ENCODE peak calls at places on chromosomes 7 and 10, in five cellular contexts. M is H9, C is nephron progenitor cell, E is epithelial cell of esophagus, A is neural progenitor cell. H is an unnamed sample.
A peak's percentile ranks its signal among the peaks of the same experiment; 100 is the strongest.

GRCh38 chr10:86592413-86592812 is 61.9 kb upstream of the OPN4 start:
- DNase-seq in M (peak; percentile 51), C (no peak), E (peak; percentile 62), A (peak; percentile 32), H (no peak)

GRCh38 chr10:92640110-92640509 is 47.2 kb downstream of the KIF11 start:
- DNase-seq in M (no peak), C (no peak), E (peak; percentile 31), A (no peak), H (no peak)

GRCh38 chr7:55365103-55365679 is at the start of gene LANCL2:
- DNase-seq in M (peak; percentile 63), C (peak; percentile 60), E (no peak), A (peak; percentile 85), H (no peak)

GRCh38 chr7:69893915-69894314 is 295.6 kb downstream of the AUTS2 start:
- DNase-seq in M (no peak), C (no peak), E (no peak), A (peak; percentile 41), H (no peak)

GRCh38 chr10:46525177-46525823 is 31.2 kb downstream of the GPRIN2 start:
- DNase-seq in M (no peak), C (peak; percentile 15), E (peak; percentile 72), A (no peak), H (no peak)

GRCh38 chr7:126026421-126027088 is 1096.9 kb upstream of the POT1 start:
- DNase-seq in M (no peak), C (no peak), E (peak; percentile 4), A (peak; percentile 56), H (no peak)

GRCh38 chr10:98916751-98917150 is 318.9 kb downstream of the HPSE2 start:
- DNase-seq in M (no peak), C (no peak), E (no peak), A (no peak), H (no peak)

GRCh38 chr7:116252249-116252648 is 41.9 kb downstream of the TES start:
- DNase-seq in M (no peak), C (no peak), E (no peak), A (no peak), H (no peak)

GRCh38 chr7:15972767-15973362 is 286.4 kb upstream of the MEOX2 start:
- DNase-seq in M (no peak), C (no peak), E (peak; percentile 34), A (no peak), H (no peak)

GRCh38 chr10:60732240-60733188 is 45.8 kb upstream of the CDK1 start:
- DNase-seq in M (peak; percentile 48), C (peak; percentile 30), E (peak; percentile 45), A (peak; percentile 50), H (no peak)

GRCh38 chr10:53209941-53210611 is 437.5 kb upstream of the MBL2 start:
- DNase-seq in M (peak; percentile 38), C (no peak), E (peak; percentile 57), A (peak; percentile 31), H (no peak)

GRCh38 chr10:124619195-124619594 is 125.0 kb downstream of the FAM53B start:
- DNase-seq in M (no peak), C (no peak), E (peak; percentile 79), A (no peak), H (no peak)

GRCh38 chr7:130490888-130491771 is 755 bp upstream of the MEST start:
- DNase-seq in M (peak; percentile 55), C (peak; percentile 63), E (peak; percentile 53), A (peak; percentile 77), H (peak; percentile 88)

GRCh38 chr7:149565096-149565382 is 67.4 kb upstream of the ZNF746 start:
- DNase-seq in M (no peak), C (no peak), E (no peak), A (no peak), H (no peak)

GRCh38 chr10:11205026-11205772 is 187.5 kb downstream of the CELF2 start:
- DNase-seq in M (no peak), C (no peak), E (peak; percentile 76), A (peak; percentile 60), H (no peak)

DNA sequence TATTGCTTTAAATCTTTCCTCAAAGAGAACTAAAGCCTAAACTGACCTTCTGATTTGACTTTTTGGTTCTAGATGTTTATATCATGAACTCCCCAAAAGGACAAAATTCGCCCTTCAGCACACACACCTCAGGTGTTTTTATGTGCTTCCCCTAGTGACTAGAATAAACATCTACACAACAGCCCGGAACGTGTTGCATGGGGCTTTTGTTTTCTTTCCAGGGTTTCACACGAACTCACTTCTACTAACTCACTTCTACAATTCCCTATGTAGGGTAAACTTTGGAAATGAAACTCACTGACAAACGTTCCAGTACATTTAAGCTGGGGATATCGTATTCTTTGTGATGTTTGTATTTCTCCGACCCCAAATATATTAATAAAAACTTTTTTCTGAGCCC is 1.4 kb downstream of the TRA2A start:
- DNase-seq in M (no peak), C (no peak), E (peak; percentile 55), A (peak; percentile 51), H (no peak)
- TF ChIP-seq CTCF in M (peak; percentile 41), C (no peak), E (peak; percentile 33), A (peak; percentile 26), H (peak; percentile 9)

GRCh38 chr10:119161680-119162079 is 3.8 kb downstream of the SFXN4 start:
- DNase-seq in M (no peak), C (no peak), E (peak; percentile 58), A (no peak), H (no peak)
- TF ChIP-seq CTCF in M (no peak), C (no peak), E (no peak), A (no peak), H (no peak)

DNA sequence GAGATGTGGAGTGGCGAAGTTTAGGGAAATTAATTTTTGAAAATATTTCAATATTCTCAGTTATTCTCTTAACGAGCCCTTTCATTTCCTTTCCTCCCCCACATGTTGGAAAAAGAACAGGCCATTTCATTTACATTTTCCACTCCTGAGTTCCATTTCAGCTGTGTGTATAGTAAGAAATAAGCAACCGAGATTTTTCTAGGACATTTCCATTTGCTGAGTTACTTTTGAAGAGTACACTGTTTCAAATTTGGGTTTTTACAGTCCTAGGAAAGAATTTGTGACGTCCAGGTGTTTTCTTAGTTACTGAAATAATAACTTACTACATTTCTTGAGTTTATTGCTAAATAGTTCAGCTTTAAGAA is 1.2 kb downstream of the SEPTIN7 start:
- DNase-seq in M (no peak), C (no peak), E (no peak), A (no peak), H (no peak)
- TF ChIP-seq CTCF in M (no peak), C (no peak), E (no peak), A (no peak), H (no peak)

DNA sequence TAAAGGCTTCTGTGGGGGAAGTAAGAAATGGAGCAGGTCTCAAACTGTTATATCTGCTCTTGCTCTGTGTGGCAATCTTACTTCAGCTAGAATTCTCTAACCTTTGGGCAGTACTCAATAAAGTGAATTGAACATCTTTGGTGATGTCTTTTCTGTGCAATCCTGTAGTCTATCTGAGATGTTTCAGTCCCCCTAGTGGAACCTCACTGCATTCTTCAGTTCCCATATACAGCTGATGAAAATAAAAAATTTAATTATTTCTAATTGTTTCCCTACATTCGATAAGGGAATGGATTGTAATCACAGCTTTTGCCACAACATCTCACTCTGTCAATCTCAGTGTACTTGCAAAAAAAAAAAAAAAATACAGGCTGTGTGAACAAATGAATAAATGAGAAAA is 522.6 kb downstream of the DNAJB9 start:
- DNase-seq in M (no peak), C (no peak), E (no peak), A (no peak), H (no peak)
- TF ChIP-seq CTCF in M (peak; percentile 53), C (no peak), E (no peak), A (peak; percentile 42), H (no peak)

GRCh38 chr10:85008493-85009181 is 680.2 kb downstream of the CCSER2 start:
- DNase-seq in M (no peak), C (no peak), E (peak; percentile 22), A (no peak), H (no peak)

GRCh38 chr10:84997870-84998269 is 669.5 kb downstream of the CCSER2 start:
- DNase-seq in M (no peak), C (no peak), E (no peak), A (no peak), H (no peak)

DNA sequence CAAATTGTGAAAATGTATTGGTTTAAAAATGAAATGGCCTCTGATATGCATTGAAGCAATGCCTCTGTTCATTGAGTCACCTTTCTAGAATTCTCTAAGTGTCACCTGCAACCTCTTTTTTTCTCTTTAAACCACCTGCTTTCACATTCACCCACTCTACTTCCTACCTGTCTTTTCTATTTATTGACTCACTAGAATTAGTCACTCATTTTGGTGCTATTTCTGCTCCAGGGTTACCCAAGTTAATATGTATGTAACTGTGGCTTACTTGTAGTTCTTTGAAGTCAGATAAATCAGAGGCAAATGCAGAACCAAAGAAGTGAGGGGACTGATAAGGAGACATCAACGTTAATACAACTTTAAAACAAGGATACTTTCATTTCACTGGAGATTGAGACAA is 674.7 kb downstream of the CCSER2 start:
- DNase-seq in M (no peak), C (no peak), E (no peak), A (no peak), H (no peak)
- TF ChIP-seq CTCF in M (no peak), C (no peak), E (no peak), A (no peak), H (no peak)

GRCh38 chr10:48645600-48645999 is 39.1 kb upstream of the WDFY4 start:
- DNase-seq in M (no peak), C (no peak), E (no peak), A (no peak), H (no peak)
- TF ChIP-seq CTCF in M (no peak), C (no peak), E (no peak), A (no peak), H (no peak)

GRCh38 chr7:136294977-136295376 is 317.8 kb upstream of the MTPN start:
- DNase-seq in M (no peak), C (no peak), E (no peak), A (no peak), H (no peak)
- TF ChIP-seq CTCF in M (peak; percentile 53), C (no peak), E (no peak), A (peak; percentile 19), H (peak; percentile 10)

H was measured in osteocyte.